ENCODE peak calls at places on chromosomes 2 and 18, in four cellular contexts. M, A, D and V are unnamed samples.

GRCh38 chr2:9807056-9807455 is 36.2 kb upstream of the TAF1B start:
- DNase-seq in M (no peak), A (no peak), D (no peak), V (no peak)

GRCh38 chr2:241095594-241096290 is 6.3 kb downstream of the MTERF4 start:
- DNase-seq in M (no peak), A (no peak), D (no peak), V (no peak)

GRCh38 chr2:28978606-28979005 is 2.5 kb upstream of the TOGARAM2 start:
- DNase-seq in M (no peak), A (no peak), D (no peak), V (no peak)

GRCh38 chr2:192151848-192152247 is 42.9 kb downstream of the TMEFF2 start:
- DNase-seq in M (peak), A (no peak), D (no peak), V (no peak)

GRCh38 chr18:36066731-36067117 is 635 bp downstream of the RPRD1A start:
- DNase-seq in M (no peak), A (no peak), D (no peak), V (no peak)

GRCh38 chr2:224901121-224901676 is 141.1 kb downstream of the DOCK10 start:
- DNase-seq in M (no peak), A (no peak), D (no peak), V (no peak)

GRCh38 chr2:149388120-149388816 is 57.9 kb downstream of the LYPD6 start:
- DNase-seq in M (no peak), A (no peak), D (no peak), V (no peak)

GRCh38 chr2:41722668-41723369 is 325.0 kb upstream of the PKDCC start:
- DNase-seq in M (peak), A (no peak), D (no peak), V (no peak)

GRCh38 chr2:201858267-201858666 is 51.9 kb downstream of the CDK15 start:
- DNase-seq in M (no peak), A (no peak), D (no peak), V (no peak)

GRCh38 chr2:218986148-218986761 is 1.3 kb upstream of the FEV start:
- DNase-seq in M (no peak), A (no peak), D (no peak), V (no peak)

GRCh38 chr2:120404941-120405768 is 59.2 kb downstream of the INHBB start:
- DNase-seq in M (no peak), A (no peak), D (no peak), V (peak)

GRCh38 chr2:109609352-109610024 is 4.3 kb downstream of the SEPTIN10 start:
- DNase-seq in M (peak), A (no peak), D (no peak), V (no peak)

GRCh38 chr18:44693030-44693784 is 12.5 kb downstream of the SETBP1 start:
- DNase-seq in M (peak), A (no peak), D (no peak), V (no peak)

GRCh38 chr2:143762176-143762928 is 633.1 kb downstream of the ARHGAP15 start:
- DNase-seq in M (no peak), A (no peak), D (no peak), V (no peak)

GRCh38 chr2:204538179-204539009 is 6.9 kb upstream of the PARD3B start:
- DNase-seq in M (peak), A (no peak), D (peak), V (no peak)

GRCh38 chr2:200300650-200301314 is 5.7 kb upstream of the SPATS2L start:
- DNase-seq in M (peak), A (no peak), D (no peak), V (no peak)

GRCh38 chr2:236086403-236086970 is 81.7 kb downstream of the GBX2 start:
- DNase-seq in M (no peak), A (no peak), D (no peak), V (no peak)

GRCh38 chr2:199467462-199467822 is 9.7 kb upstream of the SATB2 start:
- DNase-seq in M (no peak), A (no peak), D (no peak), V (no peak)

GRCh38 chr2:150520887-150521664 is 33.6 kb upstream of the RND3 start:
- DNase-seq in M (peak), A (no peak), D (peak), V (no peak)